ENCODE peak calls at places on chromosomes 5 and 9, in four cellular contexts. One of them, this sample, is unnamed.

GRCh38 chr5:468401-468800 is 25.4 kb downstream of the EXOC3 start:
- DNase-seq in ecto neural progenitor cell: no peak
- DNase-seq in GM12865: no peak
- DNase-seq in renal cortical epithelial cell: no peak
- DNase-seq in this sample: no peak

GRCh38 chr5:14977058-14977640 is 105.6 kb upstream of the ANKH start:
- DNase-seq in ecto neural progenitor cell: no peak
- DNase-seq in GM12865: no peak
- DNase-seq in renal cortical epithelial cell: no peak
- DNase-seq in this sample: no peak

GRCh38 chr5:61619777-61620518 is 287.9 kb downstream of the ZSWIM6 start:
- DNase-seq in ecto neural progenitor cell: peak
- DNase-seq in GM12865: no peak
- DNase-seq in renal cortical epithelial cell: no peak
- DNase-seq in this sample: no peak

GRCh38 chr5:1855573-1855972 is 27.2 kb downstream of the IRX4 start:
- DNase-seq in ecto neural progenitor cell: no peak
- DNase-seq in GM12865: no peak
- DNase-seq in renal cortical epithelial cell: no peak
- DNase-seq in this sample: no peak

GRCh38 chr9:69822091-69822750 is 1.6 kb downstream of the CFAP95 start:
- DNase-seq in ecto neural progenitor cell: no peak
- DNase-seq in GM12865: no peak
- DNase-seq in renal cortical epithelial cell: peak
- DNase-seq in this sample: no peak

GRCh38 chr9:123544007-123544827 is 188.2 kb downstream of the CRB2 start:
- DNase-seq in ecto neural progenitor cell: no peak
- DNase-seq in GM12865: peak
- DNase-seq in renal cortical epithelial cell: peak
- DNase-seq in this sample: peak

GRCh38 chr9:102550266-102550665 is 444.9 kb upstream of the CYLC2 start:
- DNase-seq in ecto neural progenitor cell: no peak
- DNase-seq in GM12865: no peak
- DNase-seq in renal cortical epithelial cell: peak
- DNase-seq in this sample: no peak

GRCh38 chr5:41465493-41466171 is 44.8 kb downstream of the PLCXD3 start:
- DNase-seq in ecto neural progenitor cell: no peak
- DNase-seq in GM12865: no peak
- DNase-seq in renal cortical epithelial cell: no peak
- DNase-seq in this sample: no peak

GRCh38 chr9:127968046-127968445 is 12.7 kb downstream of the EEIG1 start:
- DNase-seq in ecto neural progenitor cell: no peak
- DNase-seq in GM12865: no peak
- DNase-seq in renal cortical epithelial cell: peak
- DNase-seq in this sample: no peak

GRCh38 chr5:13346401-13346800 is 598.1 kb downstream of the DNAH5 start:
- DNase-seq in ecto neural progenitor cell: no peak
- DNase-seq in GM12865: no peak
- DNase-seq in renal cortical epithelial cell: no peak
- DNase-seq in this sample: no peak

GRCh38 chr9:96218821-96219614 is 83.0 kb downstream of the HSD17B3 start:
- DNase-seq in ecto neural progenitor cell: no peak
- DNase-seq in GM12865: no peak
- DNase-seq in renal cortical epithelial cell: no peak
- DNase-seq in this sample: no peak

GRCh38 chr5:18744990-18745590 is 1110.8 kb downstream of the TAF11L14 start:
- DNase-seq in ecto neural progenitor cell: no peak
- DNase-seq in GM12865: peak
- DNase-seq in renal cortical epithelial cell: no peak
- DNase-seq in this sample: peak

GRCh38 chr5:109701252-109701651 is 11.5 kb downstream of the MAN2A1 start:
- DNase-seq in ecto neural progenitor cell: no peak
- DNase-seq in GM12865: no peak
- DNase-seq in renal cortical epithelial cell: peak
- DNase-seq in this sample: no peak

GRCh38 chr5:624951-625230 is 12.8 kb downstream of the CEP72 start:
- DNase-seq in ecto neural progenitor cell: no peak
- DNase-seq in GM12865: no peak
- DNase-seq in renal cortical epithelial cell: no peak
- DNase-seq in this sample: no peak